ENCODE peak calls at places on chromosomes 13 and 19, in six cellular contexts. N is uterus, Z is NCI-H1930, W is amniotic stem cell, P is fibroblast of the conjunctiva, O is cardiac muscle cell. X is an unnamed sample.
A peak's percentile ranks its signal among the peaks of the same experiment; 100 is the strongest.

GRCh38 chr13:71240906-71241305 is 626.1 kb downstream of the DACH1 start:
- DNase-seq in O (peak; percentile 32), Z (no peak), N (no peak), P (peak; percentile 6), W (no peak), X (no peak)

GRCh38 chr19:16821081-16821480 is 8.1 kb upstream of the SIN3B start:
- DNase-seq in N (no peak), Z (no peak), W (no peak), O (no peak), P (no peak), X (no peak)

GRCh38 chr13:22198656-22199217 is 527.9 kb downstream of the FGF9 start:
- DNase-seq in W (no peak), Z (no peak), N (no peak), O (no peak), P (no peak), X (no peak)

GRCh38 chr13:90375851-90376250 is 971.6 kb upstream of the MIR17HG start:
- DNase-seq in N (no peak), O (peak; percentile 11), P (no peak), Z (no peak), W (no peak), X (no peak)

GRCh38 chr13:76600086-76600485 is 286.1 kb downstream of the KCTD12 start:
- DNase-seq in O (peak; percentile 35), W (no peak), Z (no peak), P (no peak), N (no peak), X (no peak)

GRCh38 chr19:46753420-46754155 is 7.3 kb upstream of the STRN4 start:
- DNase-seq in O (peak; percentile 37), Z (peak; percentile 31), P (no peak), W (no peak), N (no peak), X (peak; percentile 62)

GRCh38 chr19:55376381-55376933 is at the start of gene TMEM190:
- DNase-seq in Z (no peak), N (no peak), O (no peak), P (no peak), W (no peak), X (no peak)

GRCh38 chr19:52554216-52554971 is 15.7 kb upstream of the ZNF701 start:
- DNase-seq in O (no peak), Z (no peak), P (no peak), W (no peak), N (no peak), X (no peak)

GRCh38 chr13:65292488-65292901 is 1937.6 kb downstream of the PCDH9 start:
- DNase-seq in O (peak; percentile 79), W (peak; percentile 86), P (peak; percentile 24), Z (no peak), N (no peak), X (no peak)

GRCh38 chr13:113855012-113855921 is 8.6 kb downstream of the GAS6 start:
- DNase-seq in Z (no peak), W (no peak), N (peak; percentile 29), P (no peak), O (no peak), X (no peak)

GRCh38 chr19:2982983-2983350 is 5.6 kb downstream of the TLE6 start:
- DNase-seq in O (peak; percentile 97), W (peak; percentile 29), P (peak; percentile 95), N (peak; percentile 91), Z (no peak), X (peak; percentile 92)

GRCh38 chr19:35295792-35296462 is 4.0 kb downstream of the MAG start:
- DNase-seq in P (no peak), O (no peak), N (no peak), Z (no peak), W (no peak), X (no peak)

GRCh38 chr13:106981050-106981449 is 413.1 kb upstream of the ARGLU1 start:
- DNase-seq in P (no peak), N (no peak), W (no peak), Z (no peak), O (no peak), X (no peak)

GRCh38 chr13:40102360-40102727 is 446.9 kb downstream of the COG6 start:
- DNase-seq in W (no peak), P (no peak), Z (no peak), O (no peak), N (no peak), X (no peak)

GRCh38 chr13:83980322-83980721 is 98.0 kb upstream of the SLITRK1 start:
- DNase-seq in O (no peak), W (no peak), N (no peak), P (no peak), Z (no peak), X (no peak)

GRCh38 chr13:78881054-78881453 is 222.1 kb upstream of the OBI1 start:
- DNase-seq in O (no peak), P (no peak), W (no peak), N (no peak), Z (peak; percentile 39), X (no peak)

GRCh38 chr13:30576528-30576927 is 41.2 kb upstream of the USPL1 start:
- DNase-seq in O (peak; percentile 62), N (no peak), Z (no peak), P (no peak), W (no peak), X (peak; percentile 14)

GRCh38 chr19:7641288-7642276 is 4.7 kb downstream of the STXBP2 start:
- DNase-seq in O (no peak), Z (no peak), P (no peak), N (no peak), W (no peak), X (no peak)

GRCh38 chr13:74550039-74550438 is 415.8 kb upstream of the KLF12 start:
- DNase-seq in O (peak; percentile 9), N (no peak), Z (no peak), P (no peak), W (no peak), X (no peak)

GRCh38 chr13:94956407-94957110 is 244.2 kb upstream of the SOX21 start:
- DNase-seq in Z (no peak), W (no peak), N (no peak), O (no peak), P (no peak), X (no peak)

GRCh38 chr13:45372189-45373115 is 31.5 kb upstream of the TPT1 start:
- DNase-seq in Z (no peak), O (no peak), P (no peak), N (no peak), W (no peak), X (no peak)